ENCODE peak calls at places on chromosomes 4 and X, in four cellular contexts. U is GM12878, P is OCI-LY7, T is MM.1S. R is an unnamed sample.

GRCh38 chr4:39976141-39976944 is 1.4 kb downstream of the PDS5A start:
- DNase-seq in U (no peak), T (peak), P (peak), R (peak)

GRCh38 chr4:76212851-76213414 is 691 bp downstream of the SCARB2 start:
- DNase-seq in P (no peak), T (peak), U (no peak), R (no peak)

GRCh38 chr4:86482851-86483490 is 111.1 kb upstream of the PTPN13 start:
- DNase-seq in P (no peak), T (no peak), U (no peak), R (no peak)

GRCh38 chrX:154082396-154083133 is 15.0 kb downstream of the MECP2 start:
- DNase-seq in U (no peak), P (no peak), T (no peak), R (no peak)

GRCh38 chr4:86942185-86942666 is 7.4 kb downstream of the AFF1 start:
- DNase-seq in T (no peak), P (no peak), U (no peak), R (no peak)

GRCh38 chrX:136689441-136689840 is 41.5 kb downstream of the CD40LG start:
- DNase-seq in U (no peak), T (peak), P (no peak), R (no peak)

GRCh38 chr4:42313872-42314271 is 83.4 kb upstream of the SHISA3 start:
- DNase-seq in U (no peak), T (no peak), P (no peak), R (no peak)

GRCh38 chr4:184383497-184384055 is 90.8 kb downstream of the IRF2 start:
- DNase-seq in P (no peak), U (no peak), T (peak), R (no peak)

GRCh38 chrX:53320543-53321215 is 39.3 kb upstream of the IQSEC2 start:
- DNase-seq in U (no peak), P (no peak), T (no peak), R (peak)

GRCh38 chr4:41142946-41143720 is 71.2 kb downstream of the APBB2 start:
- DNase-seq in P (no peak), U (no peak), T (no peak), R (no peak)

GRCh38 chrX:54495814-54496516 is at the start of gene FGD1:
- DNase-seq in U (no peak), P (peak), T (peak), R (peak)

GRCh38 chrX:45850775-45851433 is 650.2 kb upstream of the DIPK2B start:
- DNase-seq in T (peak), P (no peak), U (no peak), R (peak)

GRCh38 chrX:100615015-100615414 is 21.6 kb downstream of the TSPAN6 start:
- DNase-seq in T (peak), U (peak), P (no peak), R (peak)

GRCh38 chrX:97668126-97668525 is 784.4 kb downstream of the RPA4 start:
- DNase-seq in U (no peak), P (no peak), T (no peak), R (no peak)

GRCh38 chr4:149441338-149441737 is 374.3 kb downstream of the IQCM start:
- DNase-seq in U (no peak), T (peak), P (no peak), R (no peak)

GRCh38 chr4:10584042-10584441 is 100.5 kb downstream of the CLNK start:
- DNase-seq in P (no peak), T (peak), U (peak), R (peak)

GRCh38 chr4:174282836-174283506 is 496 bp downstream of the FBXO8 start:
- DNase-seq in U (peak), T (peak), P (peak), R (peak)

DNA sequence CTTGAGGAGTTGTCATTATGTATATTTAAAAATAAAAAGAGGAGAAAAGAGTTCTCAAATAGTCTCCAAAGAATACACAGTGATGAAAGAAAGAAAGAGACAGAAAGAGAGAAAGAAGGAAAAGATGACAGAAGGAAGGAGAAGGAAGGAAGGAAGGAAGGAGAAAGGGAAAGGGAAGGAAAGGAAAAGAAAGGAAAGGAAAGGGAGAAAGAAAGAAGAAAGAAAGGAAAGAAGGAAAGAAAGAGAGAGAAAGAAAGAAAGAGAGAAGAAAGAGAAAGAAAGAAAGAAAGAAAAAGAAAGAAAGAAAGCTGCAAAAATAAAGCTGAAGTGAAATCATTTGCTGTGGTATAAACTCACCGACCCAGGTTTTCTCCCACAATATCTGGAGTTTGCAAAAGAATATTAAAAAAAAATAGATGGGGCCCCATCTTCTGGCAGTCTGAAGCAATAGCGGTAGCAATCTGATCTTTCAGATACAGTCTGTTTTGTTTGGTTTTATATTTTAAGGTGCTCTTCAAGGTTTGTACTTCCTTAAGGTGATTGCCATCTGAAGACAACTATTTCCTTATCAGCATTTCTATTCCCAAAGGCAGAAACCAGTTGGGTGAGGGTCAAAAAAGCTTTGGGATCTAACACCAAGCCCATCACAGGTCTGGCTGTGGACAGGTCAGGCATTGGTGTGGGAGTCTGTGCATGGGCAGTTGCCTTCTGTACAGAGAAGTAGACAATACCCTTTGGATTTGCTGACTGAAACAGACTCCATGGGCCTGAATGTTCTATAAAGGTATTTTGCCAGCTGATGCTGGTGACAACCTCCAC is 160.4 kb downstream of the CPEB2 start:
- DNase-seq in U (no peak), P (peak), T (peak), R (peak)
- TF ChIP-seq CTCF in U (peak), P (peak), T (peak), R (peak)

DNA sequence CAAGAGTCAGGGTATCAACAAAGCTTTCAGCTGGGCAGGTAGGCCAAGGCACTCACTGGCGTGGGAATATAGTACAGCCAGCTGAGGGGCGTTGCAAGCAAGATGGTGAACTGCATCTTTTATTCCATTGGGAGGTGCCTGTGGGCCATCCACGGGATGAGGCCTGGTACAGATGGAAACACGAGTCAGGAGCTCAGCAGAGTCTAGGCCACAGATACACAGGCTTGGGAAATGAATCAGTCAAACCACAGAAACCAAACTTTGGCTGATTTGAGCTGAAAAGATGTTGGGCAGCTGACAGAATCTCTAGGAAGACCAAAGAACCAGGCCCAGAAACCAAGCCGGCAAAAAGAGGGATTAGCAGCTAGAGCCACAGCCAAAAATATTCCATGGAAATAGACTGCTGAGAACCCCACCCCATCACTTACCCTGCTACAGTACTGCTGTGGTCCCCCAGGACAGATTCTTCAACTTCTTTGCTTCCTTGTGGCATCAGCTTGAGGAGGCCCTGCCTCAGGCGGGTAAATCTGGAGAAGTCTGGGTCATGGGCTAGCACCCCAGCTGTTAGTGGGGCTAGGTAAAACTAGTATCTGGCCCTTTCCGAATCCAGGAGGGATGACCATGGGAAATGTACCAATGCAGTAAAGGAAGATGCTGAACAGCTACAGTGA is 75.4 kb downstream of the TMEM131L start:
- DNase-seq in U (no peak), P (no peak), T (no peak), R (no peak)
- TF ChIP-seq CTCF in U (no peak), P (no peak), T (no peak), R (no peak)

DNA sequence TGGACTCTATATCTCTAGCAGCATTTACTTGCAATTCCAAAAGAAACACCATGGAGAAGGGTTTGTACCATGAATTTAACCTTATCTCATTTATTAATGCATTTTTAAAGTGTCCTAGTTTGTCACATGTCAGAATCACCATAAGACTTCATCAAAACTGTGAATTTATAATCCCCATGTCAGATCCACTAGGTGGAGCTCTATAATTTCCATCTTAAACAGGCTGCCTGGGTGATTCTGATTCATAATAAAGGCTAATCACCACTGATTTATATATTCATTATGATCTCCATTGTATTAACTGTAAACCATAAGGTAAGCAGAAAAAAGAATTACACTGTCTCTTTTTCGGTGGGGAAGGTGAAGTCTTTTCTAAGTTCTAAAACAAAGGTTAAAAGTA is 4.0 kb downstream of the TCEAL2 start:
- DNase-seq in U (no peak), P (peak), T (peak), R (no peak)
- TF ChIP-seq CTCF in U (peak), P (peak), T (peak), R (peak)

GRCh38 chr4:5385741-5386251 is 322.6 kb downstream of the EVC2 start:
- DNase-seq in T (no peak), P (no peak), U (no peak), R (no peak)

GRCh38 chr4:5389756-5390155 is 318.6 kb downstream of the EVC2 start:
- DNase-seq in U (no peak), P (no peak), T (no peak), R (no peak)

GRCh38 chr4:5391492-5391891 is 316.9 kb downstream of the EVC2 start:
- DNase-seq in P (no peak), T (no peak), U (no peak), R (no peak)

GRCh38 chr4:5386921-5387320 is 321.4 kb downstream of the EVC2 start:
- DNase-seq in T (no peak), P (no peak), U (no peak), R (no peak)

DNA sequence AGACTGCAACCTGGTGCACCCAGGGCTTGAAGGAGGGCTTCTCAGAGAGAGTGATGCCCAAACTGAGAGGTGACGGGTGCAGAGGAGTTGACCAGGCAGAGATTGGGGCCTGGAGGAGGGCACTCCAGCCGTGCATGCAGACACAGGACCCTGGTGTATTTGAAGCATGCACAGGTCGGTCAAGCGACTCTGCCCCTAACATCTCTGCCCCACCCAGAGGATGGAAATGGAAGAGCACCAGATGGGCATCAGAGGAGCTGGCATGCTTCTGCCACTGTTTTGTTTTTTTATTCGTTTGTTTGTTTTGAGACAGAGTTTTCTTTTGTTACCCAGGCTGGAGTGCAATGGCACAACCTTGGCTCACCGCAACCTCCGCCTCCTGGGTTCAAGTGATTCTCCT is 320.9 kb downstream of the EVC2 start:
- DNase-seq in U (no peak), T (no peak), P (no peak), R (no peak)
- TF ChIP-seq CTCF in U (no peak), T (no peak), P (no peak), R (no peak)

DNA sequence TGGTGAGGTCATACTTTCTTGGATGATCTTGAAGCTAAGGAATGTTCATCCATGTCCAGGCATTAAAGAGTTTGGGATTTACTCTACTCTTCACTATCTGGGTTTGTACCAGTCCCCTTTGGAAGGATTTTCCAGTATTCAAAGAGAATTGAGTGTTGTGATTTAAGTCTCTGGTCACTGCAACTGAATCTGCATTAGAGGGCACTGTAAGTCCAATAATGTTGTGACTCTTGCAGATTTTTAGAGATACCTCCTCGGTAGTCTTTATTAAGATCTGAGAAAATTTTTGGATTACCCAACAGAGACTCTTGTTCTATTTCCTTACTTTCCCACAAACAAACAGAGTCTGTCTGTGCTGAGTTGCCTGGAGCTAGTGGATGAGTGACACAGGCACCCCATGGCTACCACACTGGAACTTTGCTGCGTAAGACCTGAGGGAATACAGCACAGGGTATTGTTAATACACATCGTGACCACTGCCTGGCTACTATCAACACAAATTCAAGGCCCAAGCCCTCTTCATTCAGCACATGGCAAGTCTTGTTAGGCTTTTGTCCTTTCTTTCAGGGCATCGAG is 357.1 kb upstream of the KLHL4 start:
- DNase-seq in U (no peak), P (no peak), T (no peak), R (no peak)
- TF ChIP-seq CTCF in U (no peak), P (no peak), T (no peak), R (no peak)

R was measured in GM13976.